ENCODE peak calls at places on chromosomes 5 and 9, in seven cellular contexts. One of them, this sample, is unnamed.

GRCh38 chr5:7347377-7347776 is 48.6 kb upstream of the ADCY2 start:
- DNase-seq in IMR-90: no peak
- DNase-seq in mesendoderm: peak; percentile 41
- DNase-seq in trophoblast cell: no peak
- DNase-seq in mesenchymal stem cell: no peak
- DNase-seq in neuronal stem cell: no peak
- DNase-seq in H9: peak; percentile 43
- DNase-seq in this sample: no peak

GRCh38 chr9:129697111-129697955 is 31.9 kb downstream of the PRRX2 start:
- DNase-seq in trophoblast cell: peak; percentile 21
- DNase-seq in IMR-90: peak; percentile 78
- DNase-seq in neuronal stem cell: no peak
- DNase-seq in mesendoderm: peak; percentile 47
- DNase-seq in mesenchymal stem cell: peak; percentile 84
- DNase-seq in H9: peak; percentile 54
- DNase-seq in this sample: no peak

GRCh38 chr9:14923701-14924100 is 13.5 kb upstream of the FREM1 start:
- DNase-seq in mesendoderm: no peak
- DNase-seq in H9: no peak
- DNase-seq in IMR-90: no peak
- DNase-seq in mesenchymal stem cell: no peak
- DNase-seq in neuronal stem cell: no peak
- DNase-seq in trophoblast cell: peak; percentile 85
- DNase-seq in this sample: no peak

GRCh38 chr9:114372971-114373591 is 14.7 kb downstream of the AKNA start:
- DNase-seq in mesenchymal stem cell: no peak
- DNase-seq in trophoblast cell: no peak
- DNase-seq in mesendoderm: no peak
- DNase-seq in neuronal stem cell: no peak
- DNase-seq in IMR-90: no peak
- DNase-seq in H9: no peak
- DNase-seq in this sample: no peak

GRCh38 chr9:113233146-113233545 is 11.8 kb downstream of the SLC31A1 start:
- DNase-seq in trophoblast cell: peak; percentile 4
- DNase-seq in IMR-90: no peak
- DNase-seq in H9: no peak
- DNase-seq in mesenchymal stem cell: no peak
- DNase-seq in neuronal stem cell: no peak
- DNase-seq in mesendoderm: no peak
- DNase-seq in this sample: no peak

GRCh38 chr9:92328225-92328624 is 2.5 kb downstream of the CENPP start:
- DNase-seq in IMR-90: peak; percentile 78
- DNase-seq in H9: no peak
- DNase-seq in mesenchymal stem cell: peak; percentile 74
- DNase-seq in trophoblast cell: no peak
- DNase-seq in mesendoderm: peak; percentile 50
- DNase-seq in neuronal stem cell: no peak
- DNase-seq in this sample: no peak

GRCh38 chr5:39713224-39713911 is 288.6 kb upstream of the DAB2 start:
- DNase-seq in mesendoderm: peak; percentile 27
- DNase-seq in neuronal stem cell: no peak
- DNase-seq in mesenchymal stem cell: peak; percentile 47
- DNase-seq in H9: no peak
- DNase-seq in trophoblast cell: no peak
- DNase-seq in IMR-90: peak; percentile 2
- DNase-seq in this sample: no peak

GRCh38 chr5:119996128-119996527 is 366.8 kb downstream of the FAM170A start:
- DNase-seq in mesendoderm: no peak
- DNase-seq in neuronal stem cell: no peak
- DNase-seq in trophoblast cell: no peak
- DNase-seq in IMR-90: peak; percentile 41
- DNase-seq in H9: no peak
- DNase-seq in mesenchymal stem cell: no peak
- DNase-seq in this sample: no peak

GRCh38 chr5:180143656-180144364 is 65.2 kb downstream of the RASGEF1C start:
- DNase-seq in mesenchymal stem cell: no peak
- DNase-seq in mesendoderm: no peak
- DNase-seq in IMR-90: no peak
- DNase-seq in trophoblast cell: no peak
- DNase-seq in neuronal stem cell: no peak
- DNase-seq in H9: no peak
- DNase-seq in this sample: no peak

DNA sequence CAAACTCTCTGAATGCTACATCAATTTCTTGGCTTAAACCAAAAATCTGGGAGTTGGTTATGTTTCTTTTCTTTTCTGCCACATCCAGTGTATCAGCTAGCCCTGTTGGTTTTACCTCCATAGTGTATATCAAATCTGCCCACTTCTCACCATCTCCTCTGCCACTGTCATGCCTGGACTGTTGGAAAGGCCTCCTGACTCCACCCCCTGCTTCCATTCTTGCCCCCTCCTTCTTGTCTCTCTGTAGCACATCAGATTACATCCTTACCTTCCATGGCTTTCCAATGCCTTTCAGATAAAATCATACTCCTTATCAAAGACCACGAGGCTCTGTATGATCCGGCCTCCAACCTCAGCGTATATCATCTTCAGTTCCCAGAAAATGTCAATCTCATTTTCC is 35.4 kb downstream of the STXBP1 start:
- DNase-seq in mesendoderm: no peak
- DNase-seq in IMR-90: no peak
- DNase-seq in mesenchymal stem cell: no peak
- DNase-seq in trophoblast cell: no peak
- DNase-seq in neuronal stem cell: no peak
- DNase-seq in H9: no peak
- DNase-seq in this sample: no peak
- H3K18ac ChIP-seq in mesendoderm: no peak overlapping the region
- H3K18ac ChIP-seq in IMR-90: no peak overlapping the region
- H3K18ac ChIP-seq in mesenchymal stem cell: no peak overlapping the region
- H3K18ac ChIP-seq in trophoblast cell: no peak overlapping the region
- H3K18ac ChIP-seq in neuronal stem cell: no peak overlapping the region
- H3K18ac ChIP-seq in H9: no peak overlapping the region
- H3K18ac ChIP-seq in this sample: no peak overlapping the region

GRCh38 chr9:134321571-134321930 is 4.7 kb upstream of the RXRA start:
- DNase-seq in IMR-90: no peak
- DNase-seq in mesendoderm: no peak
- DNase-seq in H9: no peak
- DNase-seq in trophoblast cell: no peak
- DNase-seq in mesenchymal stem cell: no peak
- DNase-seq in neuronal stem cell: no peak
- DNase-seq in this sample: no peak
- H2BK5ac ChIP-seq in IMR-90: no peak overlapping the region
- H2BK5ac ChIP-seq in mesendoderm: no peak overlapping the region
- H2BK5ac ChIP-seq in H9: no peak overlapping the region
- H2BK5ac ChIP-seq in trophoblast cell: no peak overlapping the region
- H2BK5ac ChIP-seq in mesenchymal stem cell: no peak overlapping the region
- H2BK5ac ChIP-seq in neuronal stem cell: no peak overlapping the region
- H2BK5ac ChIP-seq in this sample: no peak overlapping the region

GRCh38 chr9:134064711-134065110 is 3.1 kb downstream of the BRD3 start:
- DNase-seq in mesendoderm: no peak
- DNase-seq in IMR-90: no peak
- DNase-seq in H9: peak; percentile 36
- DNase-seq in neuronal stem cell: no peak
- DNase-seq in mesenchymal stem cell: no peak
- DNase-seq in trophoblast cell: peak; percentile 12
- DNase-seq in this sample: no peak
- H3K18ac ChIP-seq in mesendoderm: no peak overlapping the region
- H3K18ac ChIP-seq in IMR-90: no peak overlapping the region
- H3K18ac ChIP-seq in H9: no peak overlapping the region
- H3K18ac ChIP-seq in neuronal stem cell: no peak overlapping the region
- H3K18ac ChIP-seq in mesenchymal stem cell: no peak overlapping the region
- H3K18ac ChIP-seq in trophoblast cell: no peak overlapping the region
- H3K18ac ChIP-seq in this sample: no peak overlapping the region

DNA sequence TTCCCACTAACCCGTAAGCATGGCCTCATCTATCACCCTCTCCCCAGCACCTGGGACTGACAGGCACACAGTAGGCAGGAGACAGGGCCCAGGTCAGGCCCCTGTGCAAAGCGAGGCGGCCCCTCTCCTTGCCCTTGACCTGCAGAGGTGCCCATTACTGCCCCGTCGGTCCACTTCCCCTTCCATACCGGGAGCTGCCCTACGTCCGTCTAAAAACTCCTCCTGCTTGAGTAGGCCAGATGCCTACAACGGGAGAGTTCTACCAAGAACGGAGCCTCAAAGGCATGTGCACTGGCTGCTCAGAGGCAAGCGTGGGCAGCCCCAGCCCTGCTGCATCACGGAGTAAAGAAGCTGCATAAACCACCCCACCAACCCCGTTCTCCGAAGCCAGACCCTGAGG is 4.6 kb upstream of the DPH7 start:
- DNase-seq in mesendoderm: no peak
- DNase-seq in H9: no peak
- DNase-seq in trophoblast cell: no peak
- DNase-seq in mesenchymal stem cell: no peak
- DNase-seq in IMR-90: no peak
- DNase-seq in neuronal stem cell: no peak
- DNase-seq in this sample: no peak
- H2BK5ac ChIP-seq in mesendoderm: no peak overlapping the region
- H2BK5ac ChIP-seq in H9: no peak overlapping the region
- H2BK5ac ChIP-seq in trophoblast cell: no peak overlapping the region
- H2BK5ac ChIP-seq in mesenchymal stem cell: no peak overlapping the region
- H2BK5ac ChIP-seq in IMR-90: no peak overlapping the region
- H2BK5ac ChIP-seq in neuronal stem cell: no peak overlapping the region
- H2BK5ac ChIP-seq in this sample: no peak overlapping the region

GRCh38 chr9:78493166-78493742 is 196.3 kb downstream of the PSAT1 start:
- DNase-seq in mesendoderm: no peak
- DNase-seq in IMR-90: no peak
- DNase-seq in trophoblast cell: no peak
- DNase-seq in neuronal stem cell: no peak
- DNase-seq in H9: no peak
- DNase-seq in mesenchymal stem cell: no peak
- DNase-seq in this sample: no peak

GRCh38 chr9:78491402-78491801 is 194.5 kb downstream of the PSAT1 start:
- DNase-seq in trophoblast cell: no peak
- DNase-seq in H9: no peak
- DNase-seq in neuronal stem cell: no peak
- DNase-seq in IMR-90: no peak
- DNase-seq in mesenchymal stem cell: no peak
- DNase-seq in mesendoderm: no peak
- DNase-seq in this sample: no peak
- H3K18ac ChIP-seq in trophoblast cell: no peak overlapping the region
- H3K18ac ChIP-seq in H9: no peak overlapping the region
- H3K18ac ChIP-seq in neuronal stem cell: no peak overlapping the region
- H3K18ac ChIP-seq in IMR-90: no peak overlapping the region
- H3K18ac ChIP-seq in mesenchymal stem cell: no peak overlapping the region
- H3K18ac ChIP-seq in mesendoderm: no peak overlapping the region
- H3K18ac ChIP-seq in this sample: no peak overlapping the region

GRCh38 chr5:10912435-10912834 is 151.4 kb upstream of the DAP start:
- DNase-seq in mesendoderm: no peak
- DNase-seq in trophoblast cell: no peak
- DNase-seq in mesenchymal stem cell: no peak
- DNase-seq in H9: no peak
- DNase-seq in IMR-90: no peak
- DNase-seq in neuronal stem cell: no peak
- DNase-seq in this sample: no peak
- H2BK5ac ChIP-seq in mesendoderm: no peak overlapping the region
- H2BK5ac ChIP-seq in trophoblast cell: no peak overlapping the region
- H2BK5ac ChIP-seq in mesenchymal stem cell: no peak overlapping the region
- H2BK5ac ChIP-seq in H9: no peak overlapping the region
- H2BK5ac ChIP-seq in IMR-90: peak overlapping the region; percentile 8
- H2BK5ac ChIP-seq in neuronal stem cell: no peak overlapping the region
- H2BK5ac ChIP-seq in this sample: no peak overlapping the region

DNA sequence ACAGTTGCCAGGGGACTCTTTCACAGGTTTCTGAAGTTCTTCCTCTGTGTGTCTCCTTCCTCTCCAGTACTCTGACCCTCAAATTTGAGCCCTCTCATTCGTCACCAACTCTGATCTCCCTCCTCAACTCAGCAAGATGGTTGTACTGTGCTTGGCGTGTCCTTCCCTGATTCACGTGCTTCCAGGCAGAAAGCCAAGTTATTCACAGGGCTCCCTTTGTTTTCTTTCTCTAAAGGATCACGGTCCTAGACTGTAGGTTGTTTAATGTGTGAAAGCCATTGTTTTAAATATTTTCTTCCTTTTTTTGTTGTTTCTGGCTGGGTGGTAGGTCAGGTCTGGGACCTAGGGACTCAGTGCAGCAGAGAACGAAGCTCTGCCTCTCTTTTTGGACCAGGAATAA is 142.9 kb downstream of the DMAC1 start:
- DNase-seq in trophoblast cell: no peak
- DNase-seq in IMR-90: peak; percentile 3
- DNase-seq in mesendoderm: no peak
- DNase-seq in neuronal stem cell: no peak
- DNase-seq in mesenchymal stem cell: no peak
- DNase-seq in H9: no peak
- DNase-seq in this sample: no peak
- H3K18ac ChIP-seq in trophoblast cell: no peak overlapping the region
- H3K18ac ChIP-seq in IMR-90: no peak overlapping the region
- H3K18ac ChIP-seq in mesendoderm: no peak overlapping the region
- H3K18ac ChIP-seq in neuronal stem cell: no peak overlapping the region
- H3K18ac ChIP-seq in mesenchymal stem cell: no peak overlapping the region
- H3K18ac ChIP-seq in H9: no peak overlapping the region
- H3K18ac ChIP-seq in this sample: no peak overlapping the region

DNA sequence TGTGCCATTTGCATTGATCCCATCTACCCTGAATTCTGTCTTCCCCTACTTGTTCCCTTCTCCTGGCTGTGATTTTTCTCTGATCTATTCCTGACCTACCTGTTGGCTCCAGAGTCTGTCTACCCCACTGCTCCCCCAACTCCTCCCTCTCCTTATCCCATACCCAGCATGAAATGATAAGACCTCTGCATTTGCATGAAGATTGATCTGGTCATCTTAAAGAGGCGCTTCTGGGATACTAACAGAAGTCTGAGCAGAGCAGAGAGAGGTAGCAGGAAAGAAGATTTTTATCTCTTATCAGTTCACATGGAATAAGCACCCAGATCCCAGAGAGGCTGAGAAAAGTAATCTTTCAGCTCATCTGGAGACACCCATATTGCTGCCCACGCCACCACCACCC is 18.3 kb upstream of the GLIPR2 start:
- DNase-seq in mesenchymal stem cell: no peak
- DNase-seq in trophoblast cell: no peak
- DNase-seq in mesendoderm: peak; percentile 91
- DNase-seq in H9: no peak
- DNase-seq in neuronal stem cell: no peak
- DNase-seq in IMR-90: no peak
- DNase-seq in this sample: no peak
- H2BK5ac ChIP-seq in mesenchymal stem cell: no peak overlapping the region
- H2BK5ac ChIP-seq in trophoblast cell: no peak overlapping the region
- H2BK5ac ChIP-seq in mesendoderm: peak overlapping the region; percentile 72
- H2BK5ac ChIP-seq in H9: no peak overlapping the region
- H2BK5ac ChIP-seq in neuronal stem cell: no peak overlapping the region
- H2BK5ac ChIP-seq in IMR-90: no peak overlapping the region
- H2BK5ac ChIP-seq in this sample: no peak overlapping the region

DNA sequence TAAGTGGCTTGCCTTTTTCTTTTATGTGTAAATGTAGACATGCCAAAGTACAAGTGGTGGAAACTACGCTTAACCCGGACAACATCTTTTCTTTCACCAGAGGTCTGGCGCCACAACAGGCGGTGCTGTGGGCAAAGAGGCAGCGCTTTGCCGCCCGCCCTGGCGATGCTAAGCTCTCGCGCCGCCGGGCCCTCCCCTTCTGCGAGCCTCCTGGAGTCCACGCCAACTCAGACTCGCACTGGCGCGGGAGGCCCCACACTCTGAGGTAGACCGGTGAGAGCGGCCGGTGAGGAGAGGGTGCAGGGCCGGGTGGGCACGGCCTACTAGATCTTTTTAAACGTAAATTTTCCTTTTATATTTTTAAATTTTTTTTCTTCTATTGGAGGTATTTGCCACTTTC is 2253.1 kb upstream of the C9orf72 start:
- DNase-seq in mesenchymal stem cell: no peak
- DNase-seq in neuronal stem cell: no peak
- DNase-seq in IMR-90: no peak
- DNase-seq in mesendoderm: no peak
- DNase-seq in H9: no peak
- DNase-seq in trophoblast cell: no peak
- DNase-seq in this sample: no peak
- H3K18ac ChIP-seq in mesenchymal stem cell: no peak overlapping the region
- H3K18ac ChIP-seq in neuronal stem cell: no peak overlapping the region
- H3K18ac ChIP-seq in IMR-90: no peak overlapping the region
- H3K18ac ChIP-seq in mesendoderm: no peak overlapping the region
- H3K18ac ChIP-seq in H9: no peak overlapping the region
- H3K18ac ChIP-seq in trophoblast cell: no peak overlapping the region
- H3K18ac ChIP-seq in this sample: no peak overlapping the region